ENCODE peak calls at places on chromosome 12, in four cellular contexts. Q, D, O and B are unnamed samples.

GRCh38 chr12:121196902-121197301 is 13.0 kb upstream of the P2RX4 start:
- DNase-seq in Q (no peak), D (no peak), O (no peak), B (no peak)

GRCh38 chr12:25054076-25054782 is 105.3 kb upstream of the BCAT1 start:
- DNase-seq in Q (no peak), D (no peak), O (no peak), B (no peak)

GRCh38 chr12:65827827-65828231 is 3.5 kb downstream of the HMGA2 start:
- DNase-seq in Q (no peak), D (no peak), O (peak; percentile 49), B (no peak)

GRCh38 chr12:124453419-124454351 is 113.7 kb downstream of the NCOR2 start:
- DNase-seq in Q (peak; percentile 90), D (no peak), O (no peak), B (peak; percentile 97)

GRCh38 chr12:52951126-52951525 is 2.2 kb downstream of the KRT18 start:
- DNase-seq in Q (no peak), D (no peak), O (no peak), B (no peak)

GRCh38 chr12:26317942-26318565 is 122.7 kb downstream of the SSPN start:
- DNase-seq in Q (no peak), D (peak; percentile 43), O (no peak), B (peak; percentile 22)

GRCh38 chr12:47985596-47986265 is 18.5 kb downstream of the COL2A1 start:
- DNase-seq in Q (no peak), D (no peak), O (no peak), B (no peak)

GRCh38 chr12:26810330-26810729 is 22.7 kb downstream of the ITPR2 start:
- DNase-seq in Q (peak; percentile 71), D (peak; percentile 45), O (peak; percentile 29), B (no peak)

GRCh38 chr12:46698003-46698402 is 127.8 kb downstream of the SLC38A4 start:
- DNase-seq in Q (no peak), D (no peak), O (no peak), B (no peak)

GRCh38 chr12:19642305-19642704 is 203.0 kb downstream of the AEBP2 start:
- DNase-seq in Q (no peak), D (no peak), O (no peak), B (no peak)

GRCh38 chr12:64810831-64811230 is 13.6 kb upstream of the TBC1D30 start:
- DNase-seq in Q (no peak), D (peak; percentile 9), O (no peak), B (no peak)

GRCh38 chr12:122807651-122808050 is 27.6 kb upstream of the HIP1R start:
- DNase-seq in Q (no peak), D (no peak), O (no peak), B (no peak)

GRCh38 chr12:80241576-80242273 is 142.4 kb downstream of the OTOGL start:
- DNase-seq in Q (no peak), D (no peak), O (no peak), B (no peak)

GRCh38 chr12:57127101-57127709 is 1.1 kb upstream of the LRP1 start:
- DNase-seq in Q (peak; percentile 86), D (no peak), O (peak; percentile 87), B (no peak)

GRCh38 chr12:7642876-7643309 is 22.8 kb downstream of the APOBEC1 start:
- DNase-seq in Q (no peak), D (no peak), O (peak; percentile 61), B (no peak)